ENCODE peak calls at places on chromosomes 12 and 14, in seven cellular contexts. N is CD4-positive, alpha-beta memory T cell; U is K562; I is left ventricle myocardium inferior; S is effector memory CD4-positive, alpha-beta T cell; H is lower lobe of right lung; T is adrenal gland. Z is an unnamed sample. For H3K9me3, the result is how much of the 10 kb centered on the place peaks cover.

GRCh38 chr14:51653096-51653814 is 1.5 kb downstream of the FRMD6 start:
- DNase-seq in N (peak), U (no peak), I (no peak), S (no peak), H (no peak), T (no peak), Z (no peak)

GRCh38 chr12:122350444-122350843 is 72.0 kb downstream of the CLIP1 start:
- DNase-seq in N (no peak), U (no peak), I (peak), S (no peak), H (no peak), T (peak), Z (no peak)

GRCh38 chr14:65414961-65415589 is 2.5 kb downstream of the FUT8 start:
- DNase-seq in N (peak), U (peak), I (no peak), S (no peak), H (no peak), T (peak), Z (no peak)

GRCh38 chr14:20836668-20837338 is 34.2 kb upstream of the RNASE1 start:
- DNase-seq in N (no peak), U (peak), I (no peak), S (no peak), H (no peak), T (peak), Z (no peak)

GRCh38 chr12:65811968-65812700 is 12.1 kb upstream of the HMGA2 start:
- DNase-seq in N (no peak), U (no peak), I (no peak), S (no peak), H (no peak), T (no peak), Z (no peak)

GRCh38 chr14:67650694-67651093 is 23.7 kb downstream of the VTI1B start:
- DNase-seq in N (no peak), U (no peak), I (no peak), S (no peak), H (no peak), T (no peak), Z (no peak)

GRCh38 chr14:53570411-53571387 is 385.9 kb downstream of the BMP4 start:
- DNase-seq in N (no peak), U (no peak), I (no peak), S (no peak), H (no peak), T (no peak), Z (no peak)

GRCh38 chr12:7295529-7295928 is 8.3 kb upstream of the ACSM4 start:
- DNase-seq in N (no peak), U (no peak), I (no peak), S (no peak), H (no peak), T (no peak), Z (no peak)

GRCh38 chr12:109714913-109715244 is 1.3 kb downstream of the FAM222A start:
- DNase-seq in N (no peak), U (no peak), I (no peak), S (no peak), H (no peak), T (no peak), Z (no peak)

GRCh38 chr12:112901271-112901670 is 5.5 kb upstream of the OAS1 start:
- DNase-seq in N (no peak), U (no peak), I (no peak), S (no peak), H (no peak), T (no peak), Z (no peak)

GRCh38 chr14:85142982-85143381 is 387.0 kb upstream of the FLRT2 start:
- DNase-seq in N (no peak), U (no peak), I (no peak), S (no peak), H (no peak), T (no peak), Z (no peak)

GRCh38 chr14:91216731-91217226 is 27.7 kb downstream of the GPR68 start:
- DNase-seq in N (no peak), U (no peak), I (no peak), S (no peak), H (no peak), T (no peak), Z (no peak)

GRCh38 chr12:71558445-71558844 is 105.2 kb downstream of the ZFC3H1 start:
- DNase-seq in N (no peak), U (no peak), I (no peak), S (no peak), H (no peak), T (no peak), Z (no peak)

GRCh38 chr12:103272949-103273348 is 222.8 kb downstream of the C12orf42 start:
- DNase-seq in N (no peak), U (no peak), I (no peak), S (no peak), H (no peak), T (no peak), Z (no peak)

GRCh38 chr14:89702151-89702936 is 252.2 kb downstream of the EFCAB11 start:
- DNase-seq in N (no peak), U (no peak), I (peak), S (no peak), H (no peak), T (peak), Z (no peak)

GRCh38 chr14:104389326-104390220 is 190.0 kb upstream of the C14orf180 start:
- DNase-seq in N (peak), U (no peak), I (no peak), S (no peak), H (no peak), T (no peak), Z (no peak)

GRCh38 chr12:116820077-116820656 is 61.1 kb downstream of the HRK start:
- DNase-seq in N (no peak), U (no peak), I (no peak), S (no peak), H (no peak), T (no peak), Z (no peak)

GRCh38 chr12:116121453-116121871 is 156.0 kb downstream of the MED13L start:
- DNase-seq in N (no peak), U (no peak), I (no peak), S (no peak), H (no peak), T (no peak), Z (no peak)

GRCh38 chr12:49021292-49021915 is 2.8 kb upstream of the PRKAG1 start:
- DNase-seq in N (no peak), U (no peak), I (no peak), S (no peak), H (no peak), T (no peak), Z (no peak)

GRCh38 chr14:73244541-73244940 is 7.2 kb downstream of the PAPLN start:
- DNase-seq in N (no peak), U (no peak), I (no peak), S (no peak), H (no peak), T (no peak), Z (no peak)

GRCh38 chr12:119168721-119169120 is 10.0 kb upstream of the HSPB8 start:
- DNase-seq in N (no peak), U (no peak), I (no peak), S (no peak), H (no peak), T (no peak), Z (no peak)

GRCh38 chr14:24095196-24096068 is 1.3 kb downstream of the PCK2 start:
- DNase-seq in N (peak), U (peak), I (peak), S (no peak), H (peak), T (peak), Z (no peak)

GRCh38 chr14:101114726-101115481 is 211.4 kb upstream of the RTL1 start:
- DNase-seq in N (no peak), U (no peak), I (no peak), S (no peak), H (no peak), T (no peak), Z (no peak)

GRCh38 chr14:69685716-69686115 is 74.3 kb downstream of the SUSD6 start:
- DNase-seq in N (no peak), U (no peak), I (peak), S (no peak), H (peak), T (peak), Z (no peak)

GRCh38 chr12:30181334-30181733 is 397.6 kb upstream of the TMTC1 start:
- DNase-seq in N (no peak), U (no peak), I (no peak), S (no peak), H (no peak), T (no peak), Z (no peak)

GRCh38 chr12:57724003-57724935 is 14.3 kb downstream of the AGAP2 start:
- DNase-seq in N (no peak), U (no peak), I (no peak), S (no peak), H (no peak), T (no peak), Z (no peak)

GRCh38 chr12:69330475-69331473 is 17.4 kb upstream of the LYZ start:
- DNase-seq in N (peak), U (peak), I (no peak), S (peak), H (peak), T (peak), Z (peak)

GRCh38 chr12:67772276-67773169 is 124.0 kb downstream of the DYRK2 start:
- DNase-seq in N (no peak), U (no peak), I (no peak), S (no peak), H (no peak), T (no peak), Z (no peak)

GRCh38 chr12:47870175-47870781 is 34.5 kb downstream of the VDR start:
- DNase-seq in N (no peak), U (peak), I (peak), S (no peak), H (no peak), T (peak), Z (no peak)

GRCh38 chr14:68951051-68951797 is 27.9 kb downstream of the ACTN1 start:
- DNase-seq in N (no peak), U (peak), I (peak), S (no peak), H (peak), T (peak), Z (no peak)

GRCh38 chr12:32471601-32472001 is 72.2 kb downstream of the FGD4 start:
- DNase-seq in N (no peak), U (no peak), I (no peak), S (no peak), H (no peak), T (no peak), Z (no peak)
- H3K9me3 ChIP-seq in N (under half), U (under half), I (under half), S (under half), H (under half), T (under half), Z (under half)

GRCh38 chr14:61455351-61455750 is 134.0 kb downstream of the PRKCH start:
- DNase-seq in N (no peak), U (no peak), I (no peak), S (no peak), H (no peak), T (no peak), Z (no peak)

GRCh38 chr14:61454545-61454944 is 133.2 kb downstream of the PRKCH start:
- DNase-seq in N (no peak), U (no peak), I (peak), S (no peak), H (no peak), T (peak), Z (no peak)

GRCh38 chr14:61459229-61459628 is 137.8 kb downstream of the PRKCH start:
- DNase-seq in N (no peak), U (no peak), I (no peak), S (no peak), H (no peak), T (no peak), Z (no peak)

GRCh38 chr14:61458766-61459165 is 137.4 kb downstream of the PRKCH start:
- DNase-seq in N (no peak), U (no peak), I (no peak), S (no peak), H (no peak), T (no peak), Z (no peak)

DNA sequence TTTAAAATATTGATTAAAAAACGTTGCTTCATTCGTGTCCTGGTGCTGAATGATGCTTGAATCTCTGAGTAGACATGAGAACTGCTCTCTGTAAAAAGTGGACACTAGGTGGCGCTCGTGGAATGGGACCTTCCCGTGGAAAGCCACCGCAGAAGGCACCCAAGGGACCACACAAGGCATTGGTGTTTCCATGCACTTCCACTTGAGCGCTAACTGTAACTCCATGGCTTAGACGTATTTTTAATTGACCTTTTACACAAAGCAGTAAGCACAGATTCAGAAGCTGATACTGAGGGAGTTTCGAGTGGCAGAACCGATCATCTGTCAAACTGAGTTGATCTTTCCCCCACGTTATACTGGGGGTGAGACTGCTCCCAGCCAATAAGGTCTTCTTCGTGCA is 135.3 kb downstream of the PRKCH start:
- DNase-seq in N (peak), U (peak), I (peak), S (peak), H (peak), T (peak), Z (peak)
- H3K9me3 ChIP-seq in N (under half), U (under half), I (under half), S (under half), H (under half), T (under half), Z (under half)

DNA sequence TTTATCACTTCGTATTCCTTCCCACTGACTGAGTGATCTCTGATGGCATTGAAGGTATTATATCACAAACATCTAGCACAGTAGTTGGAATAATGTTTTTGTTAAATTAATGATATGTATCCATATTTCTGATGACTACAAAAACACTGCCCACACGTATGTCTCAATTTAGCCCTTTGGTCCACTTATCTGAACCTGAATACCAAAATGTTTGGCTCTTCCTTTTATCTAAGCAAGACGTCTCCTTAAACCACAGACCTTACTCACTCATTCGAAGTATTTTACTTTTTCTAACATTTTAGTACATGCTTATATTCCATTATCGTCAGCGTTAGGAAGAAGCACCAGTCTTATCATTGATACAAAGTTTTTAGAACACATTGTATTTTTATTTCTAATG is 126.4 kb downstream of the PIK3C2G start:
- DNase-seq in N (no peak), U (no peak), I (no peak), S (no peak), H (no peak), T (no peak), Z (no peak)
- H3K9me3 ChIP-seq in N (under half), U (under half), I (under half), S (under half), H (under half), T (under half), Z (under half)

GRCh38 chr12:132946507-132946820 is 9.6 kb downstream of the ZNF605 start:
- DNase-seq in N (no peak), U (no peak), I (no peak), S (no peak), H (no peak), T (no peak), Z (no peak)
- H3K9me3 ChIP-seq in N (under half), U (under half), I (half or more), S (under half), H (half or more), T (under half), Z (under half)

DNA sequence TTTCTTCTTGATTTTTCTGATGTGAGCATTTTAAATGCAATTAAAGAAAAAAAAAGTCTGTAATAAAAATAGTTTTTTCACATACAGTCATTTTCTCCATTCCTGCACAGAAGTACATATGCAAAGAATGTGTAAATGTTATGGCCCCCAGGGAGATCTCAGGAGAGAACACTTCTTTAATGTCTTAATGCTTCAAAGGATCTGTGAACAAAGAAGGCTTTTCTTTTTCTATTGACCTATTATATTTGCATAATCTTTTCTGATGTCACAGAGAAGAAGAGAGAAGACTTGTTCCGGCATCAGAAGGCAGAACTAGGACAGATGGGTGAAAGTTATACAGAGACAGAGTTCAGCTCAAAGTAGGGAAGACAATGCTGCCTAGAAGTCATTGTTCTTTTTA is 413.5 kb upstream of the STXBP6 start:
- DNase-seq in N (no peak), U (no peak), I (no peak), S (no peak), H (no peak), T (no peak), Z (no peak)
- H3K9me3 ChIP-seq in N (under half), U (under half), I (under half), S (under half), H (under half), T (under half), Z (under half)

GRCh38 chr14:79378020-79378419 is 833.3 kb downstream of the DIO2 start:
- DNase-seq in N (no peak), U (no peak), I (no peak), S (no peak), H (no peak), T (no peak), Z (no peak)

GRCh38 chr14:79375336-79375735 is 836.0 kb downstream of the DIO2 start:
- DNase-seq in N (no peak), U (no peak), I (no peak), S (no peak), H (no peak), T (no peak), Z (no peak)

GRCh38 chr14:79379266-79379665 is 832.0 kb downstream of the DIO2 start:
- DNase-seq in N (no peak), U (no peak), I (no peak), S (no peak), H (no peak), T (no peak), Z (no peak)

GRCh38 chr14:79373451-79373850 is 837.9 kb downstream of the DIO2 start:
- DNase-seq in N (no peak), U (no peak), I (no peak), S (no peak), H (no peak), T (no peak), Z (no peak)

GRCh38 chr14:79376557-79376956 is 834.7 kb downstream of the DIO2 start:
- DNase-seq in N (no peak), U (no peak), I (no peak), S (no peak), H (no peak), T (no peak), Z (no peak)
- H3K9me3 ChIP-seq in N (under half), U (under half), I (under half), S (under half), H (under half), T (under half), Z (under half)

GRCh38 chr12:53706080-53706479 is 21.2 kb downstream of the CALCOCO1 start:
- DNase-seq in N (no peak), U (no peak), I (no peak), S (no peak), H (no peak), T (no peak), Z (no peak)
- H3K9me3 ChIP-seq in N (under half), U (under half), I (under half), S (under half), H (under half), T (under half), Z (under half)

GRCh38 chr12:133073836-133074235 is 6.9 kb upstream of the ZNF140 start:
- DNase-seq in N (no peak), U (no peak), I (no peak), S (no peak), H (no peak), T (no peak), Z (no peak)
- H3K9me3 ChIP-seq in N (under half), U (under half), I (half or more), S (under half), H (half or more), T (half or more), Z (under half)

DNA sequence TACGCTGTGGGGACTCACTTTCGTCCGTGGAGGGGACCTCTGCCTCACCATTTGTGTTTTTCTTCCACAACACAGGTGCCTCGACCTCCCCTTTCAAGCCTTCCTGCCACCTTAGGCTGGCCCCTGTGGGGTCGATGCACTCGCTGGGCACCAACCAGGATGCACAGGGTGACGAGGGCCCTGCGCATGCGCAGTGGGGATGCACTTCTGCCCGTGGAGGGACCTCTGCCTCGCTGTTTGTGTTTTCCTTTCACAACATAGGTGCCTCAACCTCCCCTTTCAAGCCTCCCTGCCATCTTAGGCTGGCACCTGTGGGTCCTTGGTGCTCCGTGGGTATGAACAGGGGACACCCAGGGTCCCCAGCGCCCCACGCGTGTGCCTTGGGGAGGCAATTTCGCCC is 356.8 kb downstream of the ALG10 start:
- DNase-seq in N (no peak), U (no peak), I (no peak), S (no peak), H (no peak), T (no peak), Z (no peak)
- H3K9me3 ChIP-seq in N (under half), U (under half), I (half or more), S (under half), H (under half), T (under half), Z (under half)

DNA sequence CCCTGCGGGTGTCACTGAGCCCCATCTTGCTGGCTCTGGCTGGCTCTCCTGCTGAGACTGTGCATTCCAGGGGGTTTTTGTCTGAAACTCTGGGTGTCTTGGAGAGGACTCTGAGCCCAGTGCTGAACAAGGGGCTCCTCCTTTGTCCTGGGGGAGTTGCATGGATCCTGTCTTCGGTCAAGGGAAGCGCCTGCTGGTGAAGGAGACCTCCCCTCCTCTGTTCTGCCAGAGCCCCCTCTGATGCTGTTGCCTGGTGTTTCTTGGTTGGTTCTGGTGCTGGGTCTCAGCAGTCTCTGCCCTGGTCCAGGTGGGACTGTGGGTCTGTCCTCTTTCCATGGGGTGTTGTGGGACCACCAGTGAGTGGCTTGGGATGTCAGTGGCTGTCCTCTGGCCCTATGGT is 380.9 kb downstream of the TMEM121 start:
- DNase-seq in N (no peak), U (no peak), I (no peak), S (no peak), H (no peak), T (no peak), Z (no peak)
- H3K9me3 ChIP-seq in N (under half), U (under half), I (under half), S (under half), H (under half), T (under half), Z (under half)